ENCODE peak calls at places on chromosomes 5 and 9, in six cellular contexts. Z, V, E, D, J and L are unnamed samples.

GRCh38 chr5:170420809-170421412 is 31.7 kb upstream of the KCNMB1 start:
- DNase-seq in D (peak), E (peak), V (peak), Z (peak), J (no peak), L (peak)

GRCh38 chr5:123511290-123511647 is 708 bp upstream of the CSNK1G3 start:
- DNase-seq in D (no peak), Z (peak), E (peak), J (no peak), V (no peak), L (no peak)

GRCh38 chr5:169970911-169971436 is 9.3 kb downstream of the INSYN2B start:
- DNase-seq in E (peak), D (no peak), J (peak), V (no peak), Z (peak), L (no peak)

GRCh38 chr5:395921-396714 is 46.9 kb upstream of the EXOC3 start:
- DNase-seq in J (no peak), E (no peak), D (no peak), Z (no peak), V (no peak), L (no peak)

GRCh38 chr5:118692811-118693342 is 295.5 kb downstream of the DTWD2 start:
- DNase-seq in D (peak), E (no peak), J (peak), V (no peak), Z (peak), L (no peak)

GRCh38 chr9:121393318-121393717 is 23.3 kb upstream of the STOM start:
- DNase-seq in E (no peak), V (no peak), Z (peak), J (no peak), D (no peak), L (no peak)

GRCh38 chr5:108743344-108743743 is 4.4 kb upstream of the FER start:
- DNase-seq in E (peak), Z (no peak), V (no peak), J (no peak), D (no peak), L (no peak)

GRCh38 chr9:111627260-111627963 is 3.7 kb upstream of the DNAJC25 start:
- DNase-seq in J (no peak), V (no peak), E (no peak), D (no peak), Z (no peak), L (no peak)

GRCh38 chr5:178121450-178122276 is 8.3 kb downstream of the N4BP3 start:
- DNase-seq in Z (no peak), E (peak), V (no peak), J (peak), D (peak), L (no peak)

GRCh38 chr9:137444106-137444790 is 3.1 kb upstream of the ENTPD8 start:
- DNase-seq in E (no peak), Z (no peak), V (no peak), D (no peak), J (peak), L (no peak)

GRCh38 chr5:3124410-3124809 is 372.9 kb upstream of the IRX2 start:
- DNase-seq in Z (no peak), E (no peak), J (no peak), D (no peak), V (no peak), L (no peak)

GRCh38 chr5:96344678-96345612 is 88.1 kb downstream of the PCSK1 start:
- DNase-seq in J (no peak), Z (peak), V (no peak), E (peak), D (peak), L (no peak)

GRCh38 chr5:68683632-68684035 is 410.2 kb upstream of the SLC30A5 start:
- DNase-seq in E (peak), V (peak), D (no peak), J (no peak), Z (peak), L (no peak)

GRCh38 chr5:96370981-96371380 is 62.1 kb downstream of the PCSK1 start:
- DNase-seq in E (no peak), Z (no peak), V (no peak), D (no peak), J (no peak), L (no peak)

GRCh38 chr5:158194561-158194961 is 335.6 kb upstream of the CLINT1 start:
- DNase-seq in J (no peak), D (no peak), V (no peak), Z (no peak), E (no peak), L (no peak)

GRCh38 chr5:137218471-137218870 is 280.7 kb downstream of the SPOCK1 start:
- DNase-seq in J (no peak), D (no peak), E (peak), V (no peak), Z (peak), L (no peak)

GRCh38 chr5:27571681-27572080 is 533.3 kb upstream of the CDH9 start:
- DNase-seq in Z (peak), D (no peak), E (peak), J (no peak), V (no peak), L (no peak)

GRCh38 chr5:56783261-56783660 is 32.1 kb upstream of the MAP3K1 start:
- DNase-seq in Z (peak), E (no peak), J (no peak), V (no peak), D (no peak), L (no peak)

GRCh38 chr9:116686693-116687073 is 422 bp upstream of the TRIM32 start:
- DNase-seq in E (no peak), Z (no peak), J (no peak), V (no peak), D (no peak), L (no peak)

GRCh38 chr9:125650271-125650737 is 56.7 kb downstream of the MAPKAP1 start:
- DNase-seq in E (peak), J (no peak), Z (peak), V (no peak), D (no peak), L (no peak)

GRCh38 chr9:112887377-112887776 is 3.3 kb downstream of the SLC46A2 start:
- DNase-seq in J (no peak), Z (no peak), V (peak), E (no peak), D (no peak), L (no peak)

GRCh38 chr9:95070549-95071021 is 246.9 kb downstream of the FANCC start:
- DNase-seq in V (no peak), J (no peak), Z (no peak), E (no peak), D (no peak), L (no peak)

GRCh38 chr5:14155075-14155474 is 11.9 kb downstream of the TRIO start:
- DNase-seq in J (no peak), E (no peak), Z (no peak), V (no peak), D (no peak), L (no peak)

GRCh38 chr9:2979893-2980292 is 136.0 kb upstream of the PUM3 start:
- DNase-seq in Z (no peak), J (no peak), E (no peak), D (no peak), V (no peak), L (no peak)

GRCh38 chr5:138252944-138253343 is 21.5 kb downstream of the GFRA3 start:
- DNase-seq in E (no peak), J (no peak), Z (no peak), V (no peak), D (no peak), L (no peak)

GRCh38 chr5:87899109-87900100 is 369.2 kb downstream of the TMEM161B start:
- DNase-seq in Z (peak), E (no peak), J (no peak), D (no peak), V (no peak), L (no peak)

GRCh38 chr9:99326112-99326916 is 104.2 kb downstream of the SEC61B start:
- DNase-seq in Z (peak), V (no peak), D (no peak), J (no peak), E (peak), L (no peak)

GRCh38 chr5:173178369-173178910 is 34.1 kb downstream of the BNIP1 start:
- DNase-seq in J (no peak), V (no peak), E (no peak), Z (no peak), D (no peak), L (no peak)

GRCh38 chr5:140882591-140882899 is 621 bp downstream of the PCDHA13 start:
- DNase-seq in D (peak), E (no peak), V (peak), Z (peak), J (no peak), L (no peak)

GRCh38 chr9:114893622-114894021 is 36.8 kb downstream of the TNFSF8 start:
- DNase-seq in E (no peak), D (no peak), Z (peak), V (no peak), J (no peak), L (no peak)

GRCh38 chr9:134413890-134414731 is 87.9 kb downstream of the RXRA start:
- DNase-seq in V (peak), D (peak), Z (peak), J (peak), E (peak), L (no peak)

GRCh38 chr5:124736111-124736813 is 10.2 kb downstream of the ZNF608 start:
- DNase-seq in D (no peak), Z (no peak), E (peak), J (no peak), V (no peak), L (no peak)

GRCh38 chr9:137630684-137631083 is 11.9 kb downstream of the EHMT1 start:
- DNase-seq in D (no peak), J (no peak), Z (no peak), V (no peak), E (peak), L (no peak)

DNA sequence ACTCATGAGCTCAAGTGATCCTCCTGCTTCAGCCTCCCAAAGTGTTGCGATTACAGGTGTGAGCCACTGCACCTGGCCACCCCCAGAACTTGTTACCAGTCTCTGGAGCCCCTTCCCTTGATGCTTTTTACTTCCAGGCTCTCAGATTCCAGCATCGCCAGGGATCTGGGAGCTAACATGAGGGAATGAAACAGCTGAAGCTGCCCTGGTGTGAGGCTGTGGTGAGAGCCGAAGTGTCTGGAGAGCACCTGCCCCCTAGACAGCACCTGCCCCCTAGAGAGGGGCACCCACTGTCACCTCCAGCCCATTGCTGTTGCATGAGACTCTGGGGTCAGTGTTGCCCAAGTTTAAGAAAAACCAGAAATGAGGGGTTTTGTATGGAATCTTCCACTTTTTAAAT is 124.3 kb upstream of the SAP30L start:
- DNase-seq in J (no peak), D (no peak), Z (no peak), V (no peak), E (no peak), L (no peak)
- TF ChIP-seq CTCF in J (no peak), D (no peak), Z (no peak), V (no peak), E (no peak), L (no peak)

GRCh38 chr9:35079426-35080341 is at the start of gene FANCG:
- DNase-seq in V (peak), J (peak), D (peak), E (peak), Z (peak), L (peak)
- TF ChIP-seq CTCF in V (no peak), J (no peak), D (no peak), E (no peak), Z (no peak), L (no peak)

GRCh38 chr9:85717220-85717619 is 24.5 kb downstream of the AGTPBP1 start:
- DNase-seq in J (no peak), V (no peak), Z (no peak), D (no peak), E (no peak), L (peak)

GRCh38 chr9:85715587-85715986 is 26.2 kb downstream of the AGTPBP1 start:
- DNase-seq in Z (no peak), D (no peak), E (peak), J (no peak), V (no peak), L (peak)

GRCh38 chr9:85713897-85714296 is 27.9 kb downstream of the AGTPBP1 start:
- DNase-seq in V (no peak), D (no peak), J (no peak), Z (no peak), E (peak), L (no peak)

GRCh38 chr9:85716031-85716877 is 25.5 kb downstream of the AGTPBP1 start:
- DNase-seq in V (no peak), E (peak), Z (no peak), D (no peak), J (no peak), L (no peak)
- TF ChIP-seq CTCF in V (no peak), E (peak), Z (no peak), D (peak), J (peak), L (peak)

DNA sequence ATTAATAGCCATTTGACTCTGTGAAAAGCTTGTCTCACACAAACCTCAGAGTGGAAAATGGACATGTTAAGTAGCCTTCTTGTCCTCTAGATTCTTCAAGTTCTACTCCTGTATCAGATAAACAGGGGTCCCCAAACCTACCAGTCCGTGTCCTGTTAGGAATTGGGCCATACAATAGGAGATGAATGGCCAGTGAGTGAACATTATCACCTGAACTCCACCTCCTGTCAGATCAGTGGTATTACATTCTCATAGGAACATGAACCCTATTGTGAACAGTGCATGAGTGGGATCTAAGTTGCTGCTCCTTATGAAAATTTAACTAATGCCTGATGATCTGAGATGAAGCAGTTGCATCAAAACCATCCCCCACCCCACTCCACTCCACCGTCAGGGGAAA is 136.3 kb downstream of the TMEM232 start:
- DNase-seq in V (no peak), E (peak), J (no peak), D (no peak), Z (peak), L (no peak)
- TF ChIP-seq CTCF in V (no peak), E (peak), J (no peak), D (peak), Z (peak), L (no peak)

DNA sequence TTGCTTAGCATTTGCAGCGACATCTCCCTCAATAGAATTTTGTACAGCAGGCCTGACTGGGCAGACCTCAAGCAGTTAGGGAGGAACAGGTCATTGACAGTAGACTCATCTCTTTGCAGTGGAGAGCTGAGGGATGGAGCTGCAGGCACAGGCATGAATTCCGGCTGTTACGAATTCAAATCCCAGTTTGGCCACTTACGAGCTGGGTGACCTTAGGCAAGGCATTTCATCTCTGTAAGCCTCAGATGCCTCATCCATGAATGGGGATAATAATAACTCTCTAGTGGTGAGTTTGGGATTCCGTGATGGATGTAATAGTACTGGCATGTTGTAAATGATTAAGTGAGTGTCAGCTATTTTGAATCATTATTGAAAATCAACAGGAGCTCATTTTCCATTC is 195.3 kb downstream of the SEMA6A start:
- DNase-seq in J (no peak), Z (no peak), V (no peak), D (no peak), E (no peak), L (no peak)
- TF ChIP-seq CTCF in J (no peak), Z (no peak), V (no peak), D (no peak), E (no peak), L (no peak)

DNA sequence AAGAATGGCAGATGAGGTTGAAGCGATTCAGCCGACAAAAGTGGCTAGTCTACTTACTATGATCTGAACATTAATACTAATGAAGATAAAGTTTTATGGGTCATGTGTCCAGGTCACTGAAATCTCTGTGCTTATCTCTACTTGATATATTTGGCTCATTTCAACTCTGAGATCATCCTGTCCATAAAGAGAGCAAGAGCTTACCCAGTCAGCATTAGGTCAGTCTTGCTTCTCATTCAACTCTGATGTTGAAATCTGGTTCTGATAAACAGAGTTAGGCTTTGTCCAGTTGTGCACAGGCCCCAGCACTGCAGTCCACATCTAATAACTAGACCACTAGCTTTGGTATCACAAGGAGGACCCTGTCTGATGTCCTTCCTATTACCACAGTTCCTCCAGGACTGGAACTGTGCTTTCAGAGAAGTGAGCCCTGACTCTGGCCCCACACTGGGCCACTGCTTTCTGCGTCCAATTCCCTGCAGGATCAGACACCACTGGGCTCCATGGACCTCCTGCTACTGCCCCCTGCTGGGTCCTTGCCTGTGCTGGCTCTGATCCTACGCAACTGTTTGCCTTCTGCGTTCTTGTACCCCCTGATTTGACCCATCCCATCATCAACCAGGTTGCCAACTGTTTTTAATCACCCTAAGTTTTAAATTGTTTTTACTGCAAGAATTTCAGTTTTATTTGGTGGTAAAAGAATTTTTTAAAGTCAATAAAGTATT is 23.7 kb upstream of the FAM120A start:
- DNase-seq in D (peak), J (no peak), V (no peak), E (no peak), Z (no peak), L (no peak)
- TF ChIP-seq CTCF in D (peak), J (no peak), V (no peak), E (peak), Z (no peak), L (no peak)

GRCh38 chr5:77167695-77168111 is 42.8 kb upstream of the PDE8B start:
- DNase-seq in E (peak), Z (peak), J (no peak), V (no peak), D (no peak), L (no peak)
- TF ChIP-seq CTCF in E (no peak), Z (no peak), J (no peak), V (no peak), D (no peak), L (no peak)